ENCODE peak calls at places on chromosome 1, in ten cellular contexts. One of them, this sample, is unnamed. For H3K9me3, the result is how much of the 10 kb centered on the place peaks cover.

GRCh38 chr1:159334797-159335196 is 32.7 kb downstream of the FCER1A start:
- DNase-seq in HepG2: no peak
- DNase-seq in IMR-90: no peak
- DNase-seq in upper lobe of right lung: no peak
- DNase-seq in breast epithelium: no peak
- DNase-seq in heart left ventricle: no peak
- DNase-seq in uterus: no peak
- DNase-seq in heart right ventricle: no peak
- DNase-seq in adrenal gland: no peak
- DNase-seq in gastrocnemius medialis: no peak
- DNase-seq in this sample: no peak

GRCh38 chr1:200238311-200238710 is 171.5 kb downstream of the ZNF281 start:
- DNase-seq in uterus: no peak
- DNase-seq in HepG2: no peak
- DNase-seq in IMR-90: no peak
- DNase-seq in heart right ventricle: no peak
- DNase-seq in breast epithelium: no peak
- DNase-seq in heart left ventricle: no peak
- DNase-seq in upper lobe of right lung: no peak
- DNase-seq in adrenal gland: no peak
- DNase-seq in gastrocnemius medialis: no peak
- DNase-seq in this sample: no peak

GRCh38 chr1:117595993-117596720 is 9.7 kb upstream of the TENT5C start:
- DNase-seq in heart right ventricle: no peak
- DNase-seq in adrenal gland: no peak
- DNase-seq in uterus: no peak
- DNase-seq in HepG2: no peak
- DNase-seq in IMR-90: no peak
- DNase-seq in gastrocnemius medialis: peak
- DNase-seq in breast epithelium: no peak
- DNase-seq in heart left ventricle: no peak
- DNase-seq in upper lobe of right lung: peak
- DNase-seq in this sample: no peak

GRCh38 chr1:11571906-11572616 is 82.2 kb downstream of the FBXO2 start:
- DNase-seq in heart left ventricle: no peak
- DNase-seq in upper lobe of right lung: no peak
- DNase-seq in gastrocnemius medialis: no peak
- DNase-seq in breast epithelium: no peak
- DNase-seq in heart right ventricle: no peak
- DNase-seq in HepG2: peak
- DNase-seq in adrenal gland: peak
- DNase-seq in uterus: no peak
- DNase-seq in IMR-90: no peak
- DNase-seq in this sample: no peak

GRCh38 chr1:25641329-25641725 is 24.7 kb downstream of the MAN1C1 start:
- DNase-seq in upper lobe of right lung: no peak
- DNase-seq in heart right ventricle: no peak
- DNase-seq in uterus: no peak
- DNase-seq in IMR-90: no peak
- DNase-seq in gastrocnemius medialis: no peak
- DNase-seq in breast epithelium: no peak
- DNase-seq in HepG2: no peak
- DNase-seq in heart left ventricle: no peak
- DNase-seq in adrenal gland: no peak
- DNase-seq in this sample: no peak

GRCh38 chr1:34721241-34721640 is 33.6 kb upstream of the GJB5 start:
- DNase-seq in breast epithelium: no peak
- DNase-seq in adrenal gland: no peak
- DNase-seq in heart left ventricle: no peak
- DNase-seq in HepG2: no peak
- DNase-seq in IMR-90: no peak
- DNase-seq in heart right ventricle: no peak
- DNase-seq in gastrocnemius medialis: no peak
- DNase-seq in uterus: no peak
- DNase-seq in upper lobe of right lung: no peak
- DNase-seq in this sample: no peak

GRCh38 chr1:210739627-210740026 is 394.3 kb downstream of the KCNH1 start:
- DNase-seq in heart left ventricle: no peak
- DNase-seq in IMR-90: peak
- DNase-seq in upper lobe of right lung: no peak
- DNase-seq in heart right ventricle: no peak
- DNase-seq in HepG2: no peak
- DNase-seq in adrenal gland: no peak
- DNase-seq in uterus: no peak
- DNase-seq in gastrocnemius medialis: no peak
- DNase-seq in breast epithelium: no peak
- DNase-seq in this sample: no peak

GRCh38 chr1:29469457-29469856 is 233.1 kb downstream of the PTPRU start:
- DNase-seq in breast epithelium: no peak
- DNase-seq in upper lobe of right lung: no peak
- DNase-seq in gastrocnemius medialis: peak
- DNase-seq in heart right ventricle: no peak
- DNase-seq in heart left ventricle: no peak
- DNase-seq in IMR-90: no peak
- DNase-seq in uterus: peak
- DNase-seq in HepG2: peak
- DNase-seq in adrenal gland: peak
- DNase-seq in this sample: no peak

GRCh38 chr1:184289825-184290550 is 96.8 kb upstream of the C1orf21 start:
- DNase-seq in heart left ventricle: no peak
- DNase-seq in gastrocnemius medialis: no peak
- DNase-seq in breast epithelium: no peak
- DNase-seq in HepG2: no peak
- DNase-seq in adrenal gland: no peak
- DNase-seq in uterus: no peak
- DNase-seq in heart right ventricle: no peak
- DNase-seq in IMR-90: no peak
- DNase-seq in upper lobe of right lung: no peak
- DNase-seq in this sample: no peak

GRCh38 chr1:20597650-20598049 is 8.8 kb downstream of the CDA start:
- DNase-seq in heart right ventricle: no peak
- DNase-seq in heart left ventricle: no peak
- DNase-seq in IMR-90: no peak
- DNase-seq in gastrocnemius medialis: no peak
- DNase-seq in upper lobe of right lung: no peak
- DNase-seq in uterus: no peak
- DNase-seq in HepG2: no peak
- DNase-seq in adrenal gland: no peak
- DNase-seq in breast epithelium: no peak
- DNase-seq in this sample: no peak

GRCh38 chr1:13901041-13901440 is 201.1 kb downstream of the PRDM2 start:
- DNase-seq in uterus: no peak
- DNase-seq in IMR-90: no peak
- DNase-seq in heart left ventricle: no peak
- DNase-seq in HepG2: no peak
- DNase-seq in adrenal gland: no peak
- DNase-seq in gastrocnemius medialis: no peak
- DNase-seq in upper lobe of right lung: no peak
- DNase-seq in heart right ventricle: no peak
- DNase-seq in breast epithelium: no peak
- DNase-seq in this sample: no peak

GRCh38 chr1:23422955-23423354 is 1.6 kb downstream of the TCEA3 start:
- DNase-seq in HepG2: no peak
- DNase-seq in heart right ventricle: no peak
- DNase-seq in heart left ventricle: no peak
- DNase-seq in IMR-90: no peak
- DNase-seq in breast epithelium: no peak
- DNase-seq in adrenal gland: no peak
- DNase-seq in gastrocnemius medialis: no peak
- DNase-seq in upper lobe of right lung: no peak
- DNase-seq in uterus: no peak
- DNase-seq in this sample: no peak

GRCh38 chr1:23421343-23421742 is 3.2 kb downstream of the TCEA3 start:
- DNase-seq in IMR-90: no peak
- DNase-seq in heart left ventricle: no peak
- DNase-seq in uterus: no peak
- DNase-seq in upper lobe of right lung: no peak
- DNase-seq in adrenal gland: no peak
- DNase-seq in HepG2: no peak
- DNase-seq in gastrocnemius medialis: no peak
- DNase-seq in heart right ventricle: no peak
- DNase-seq in breast epithelium: no peak
- DNase-seq in this sample: no peak

GRCh38 chr1:23420778-23421177 is 3.8 kb downstream of the TCEA3 start:
- DNase-seq in heart right ventricle: no peak
- DNase-seq in uterus: no peak
- DNase-seq in breast epithelium: no peak
- DNase-seq in IMR-90: no peak
- DNase-seq in heart left ventricle: no peak
- DNase-seq in adrenal gland: no peak
- DNase-seq in upper lobe of right lung: no peak
- DNase-seq in HepG2: no peak
- DNase-seq in gastrocnemius medialis: peak
- DNase-seq in this sample: no peak

GRCh38 chr1:23422313-23422877 is 2.2 kb downstream of the TCEA3 start:
- DNase-seq in uterus: peak
- DNase-seq in upper lobe of right lung: peak
- DNase-seq in adrenal gland: peak
- DNase-seq in heart left ventricle: peak
- DNase-seq in HepG2: no peak
- DNase-seq in heart right ventricle: peak
- DNase-seq in IMR-90: peak
- DNase-seq in breast epithelium: no peak
- DNase-seq in gastrocnemius medialis: peak
- DNase-seq in this sample: no peak

DNA sequence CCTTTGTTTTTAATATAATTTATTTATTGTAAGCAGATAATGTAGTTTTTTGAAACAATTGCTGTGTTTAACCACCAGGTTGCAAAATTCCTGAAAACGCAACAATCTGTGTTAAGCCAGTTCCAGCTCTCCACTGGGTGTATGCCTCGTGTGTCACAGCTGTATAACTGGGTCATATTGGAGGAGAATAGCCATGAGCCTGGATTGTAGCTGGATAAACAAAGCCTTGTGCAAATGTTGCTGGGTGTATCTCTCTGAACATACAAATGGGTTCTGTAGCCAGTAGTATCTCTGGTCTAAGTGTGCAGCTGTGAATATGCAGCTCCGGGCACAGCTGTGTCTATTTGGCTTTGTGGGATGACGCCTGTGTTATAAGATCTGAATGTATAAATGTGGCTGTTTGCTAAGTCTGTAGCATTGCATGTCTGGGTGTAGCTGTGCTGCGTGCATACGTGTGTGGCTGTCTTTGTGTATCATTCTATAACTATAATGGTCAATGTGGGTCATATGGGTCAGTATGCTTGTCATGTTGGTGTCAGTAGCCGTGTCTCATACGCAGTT is 2.7 kb downstream of the TCEA3 start:
- DNase-seq in heart left ventricle: no peak
- DNase-seq in upper lobe of right lung: no peak
- DNase-seq in IMR-90: peak
- DNase-seq in breast epithelium: no peak
- DNase-seq in gastrocnemius medialis: no peak
- DNase-seq in HepG2: peak
- DNase-seq in adrenal gland: peak
- DNase-seq in uterus: peak
- DNase-seq in heart right ventricle: no peak
- DNase-seq in this sample: no peak
- TF ChIP-seq CTCF in heart left ventricle: no peak
- TF ChIP-seq CTCF in upper lobe of right lung: peak
- TF ChIP-seq CTCF in IMR-90: peak
- TF ChIP-seq CTCF in breast epithelium: peak
- TF ChIP-seq CTCF in gastrocnemius medialis: no peak
- TF ChIP-seq CTCF in HepG2: no peak
- TF ChIP-seq CTCF in adrenal gland: peak
- TF ChIP-seq CTCF in uterus: no peak
- TF ChIP-seq CTCF in heart right ventricle: no peak
- TF ChIP-seq CTCF in this sample: peak

GRCh38 chr1:41030872-41031616 is 9.5 kb upstream of the SLFNL1 start:
- DNase-seq in heart right ventricle: no peak
- DNase-seq in breast epithelium: no peak
- DNase-seq in HepG2: peak
- DNase-seq in upper lobe of right lung: no peak
- DNase-seq in gastrocnemius medialis: no peak
- DNase-seq in adrenal gland: no peak
- DNase-seq in uterus: no peak
- DNase-seq in heart left ventricle: no peak
- DNase-seq in IMR-90: no peak
- DNase-seq in this sample: no peak
- H3K9me3 ChIP-seq in heart right ventricle: under half
- H3K9me3 ChIP-seq in breast epithelium: under half
- H3K9me3 ChIP-seq in HepG2: under half
- H3K9me3 ChIP-seq in upper lobe of right lung: under half
- H3K9me3 ChIP-seq in gastrocnemius medialis: under half
- H3K9me3 ChIP-seq in adrenal gland: under half
- H3K9me3 ChIP-seq in uterus: under half
- H3K9me3 ChIP-seq in heart left ventricle: under half
- H3K9me3 ChIP-seq in IMR-90: under half
- H3K9me3 ChIP-seq in this sample: under half

DNA sequence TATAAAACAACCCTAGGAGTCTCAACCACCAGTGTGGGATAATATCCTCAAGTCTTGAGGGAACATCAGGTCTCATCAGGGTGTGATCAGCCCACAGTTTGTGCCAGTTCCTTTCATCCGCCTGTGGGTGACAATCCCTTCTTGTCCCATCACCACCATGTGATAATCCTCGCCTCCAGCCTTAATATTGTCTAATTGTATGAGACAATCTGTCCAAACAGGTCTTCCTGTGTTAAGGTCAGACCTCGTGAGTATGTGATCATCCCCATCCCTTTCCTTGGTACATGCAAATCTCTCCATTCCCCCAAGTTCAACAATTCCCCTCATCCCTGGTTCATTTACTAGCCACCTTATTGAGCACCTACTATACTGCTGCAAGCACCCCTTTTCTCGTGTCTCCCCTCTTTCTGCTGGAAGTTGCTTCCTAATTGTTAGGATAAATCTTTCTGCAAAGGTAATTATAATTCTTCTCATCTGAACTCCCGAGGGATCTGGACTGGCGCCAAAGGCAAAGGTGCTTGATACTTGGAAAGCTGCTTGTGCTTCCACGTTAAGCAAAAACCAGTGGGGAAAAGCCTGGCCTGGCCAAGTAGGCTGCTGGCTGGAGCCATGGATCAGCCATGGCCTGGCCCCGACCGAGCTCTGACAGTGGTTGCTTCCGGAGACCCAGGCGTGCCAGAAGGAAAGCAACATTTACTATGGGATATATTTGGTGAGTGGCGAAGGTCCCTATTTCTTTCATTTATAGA is 92.5 kb downstream of the RNF220 start:
- DNase-seq in HepG2: no peak
- DNase-seq in heart left ventricle: no peak
- DNase-seq in IMR-90: no peak
- DNase-seq in gastrocnemius medialis: no peak
- DNase-seq in adrenal gland: no peak
- DNase-seq in uterus: no peak
- DNase-seq in breast epithelium: no peak
- DNase-seq in heart right ventricle: no peak
- DNase-seq in upper lobe of right lung: no peak
- DNase-seq in this sample: no peak
- TF ChIP-seq CTCF in HepG2: no peak
- TF ChIP-seq CTCF in heart left ventricle: no peak
- TF ChIP-seq CTCF in IMR-90: no peak
- TF ChIP-seq CTCF in gastrocnemius medialis: no peak
- TF ChIP-seq CTCF in adrenal gland: no peak
- TF ChIP-seq CTCF in uterus: no peak
- TF ChIP-seq CTCF in breast epithelium: no peak
- TF ChIP-seq CTCF in heart right ventricle: no peak
- TF ChIP-seq CTCF in upper lobe of right lung: no peak
- TF ChIP-seq CTCF in this sample: no peak

DNA sequence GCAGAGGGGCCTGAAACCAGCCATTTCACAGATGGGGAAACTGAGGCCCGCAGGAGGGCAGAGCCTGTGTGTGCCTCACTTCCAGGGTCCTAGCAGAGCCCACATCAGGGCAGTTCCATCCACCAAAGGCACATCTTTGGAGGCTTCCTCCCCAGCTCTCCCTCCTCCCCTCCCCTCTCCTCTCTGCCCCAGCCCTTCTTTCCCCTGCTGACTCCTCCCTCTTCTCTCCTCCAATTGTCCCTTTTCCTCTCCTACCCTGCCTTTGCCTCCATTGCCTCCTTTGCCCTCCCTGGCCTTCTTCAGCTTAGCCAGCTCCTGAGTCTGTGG is 56.6 kb downstream of the TMEM53 start:
- DNase-seq in adrenal gland: no peak
- DNase-seq in HepG2: no peak
- DNase-seq in uterus: no peak
- DNase-seq in heart right ventricle: no peak
- DNase-seq in IMR-90: no peak
- DNase-seq in gastrocnemius medialis: no peak
- DNase-seq in upper lobe of right lung: no peak
- DNase-seq in heart left ventricle: no peak
- DNase-seq in breast epithelium: no peak
- DNase-seq in this sample: no peak
- H3K9me3 ChIP-seq in adrenal gland: under half
- H3K9me3 ChIP-seq in HepG2: under half
- H3K9me3 ChIP-seq in uterus: under half
- H3K9me3 ChIP-seq in heart right ventricle: under half
- H3K9me3 ChIP-seq in IMR-90: under half
- H3K9me3 ChIP-seq in gastrocnemius medialis: under half
- H3K9me3 ChIP-seq in upper lobe of right lung: under half
- H3K9me3 ChIP-seq in heart left ventricle: under half
- H3K9me3 ChIP-seq in breast epithelium: under half
- H3K9me3 ChIP-seq in this sample: under half